ENCODE peak calls at places on chromosomes 1 and 21, in seven cellular contexts. C, X, N, F, J, S and I are unnamed samples.

GRCh38 chr1:177091036-177091435 is 73.5 kb downstream of the ASTN1 start:
- DNase-seq in C (no peak), X (peak), N (no peak), F (no peak), J (no peak), S (no peak), I (no peak)

GRCh38 chr1:65681101-65681500 is 111.6 kb upstream of the PDE4B start:
- DNase-seq in C (no peak), X (peak), N (no peak), F (no peak), J (no peak), S (no peak), I (no peak)

GRCh38 chr1:32696041-32696440 is 6.5 kb downstream of the SYNC start:
- DNase-seq in C (no peak), X (no peak), N (no peak), F (no peak), J (no peak), S (no peak), I (no peak)

GRCh38 chr1:5915587-5916571 is 76.3 kb downstream of the NPHP4 start:
- DNase-seq in C (no peak), X (peak), N (no peak), F (no peak), J (peak), S (peak), I (peak)

GRCh38 chr1:185694081-185694480 is 40.1 kb upstream of the HMCN1 start:
- DNase-seq in C (no peak), X (no peak), N (no peak), F (no peak), J (no peak), S (no peak), I (no peak)

GRCh38 chr1:54265661-54266060 is 65.7 kb downstream of the MRPL37 start:
- DNase-seq in C (no peak), X (no peak), N (no peak), F (no peak), J (no peak), S (no peak), I (no peak)

GRCh38 chr1:10401281-10401680 is 2.4 kb downstream of the PGD start:
- DNase-seq in C (no peak), X (no peak), N (no peak), F (no peak), J (no peak), S (no peak), I (no peak)

GRCh38 chr1:69911301-69911801 is 294.0 kb downstream of the LRRC40 start:
- DNase-seq in C (no peak), X (peak), N (no peak), F (no peak), J (no peak), S (no peak), I (no peak)

GRCh38 chr1:198187973-198188588 is 31.3 kb downstream of the NEK7 start:
- DNase-seq in C (no peak), X (no peak), N (no peak), F (no peak), J (no peak), S (no peak), I (no peak)

GRCh38 chr1:98253145-98253544 is 332.3 kb upstream of the DPYD start:
- DNase-seq in C (no peak), X (no peak), N (no peak), F (no peak), J (no peak), S (no peak), I (no peak)

GRCh38 chr1:51638350-51638749 is 21.5 kb downstream of the OSBPL9 start:
- DNase-seq in C (no peak), X (no peak), N (no peak), F (no peak), J (no peak), S (no peak), I (no peak)

GRCh38 chr1:156086256-156086662 is 4.0 kb upstream of the MEX3A start:
- DNase-seq in C (no peak), X (peak), N (no peak), F (no peak), J (no peak), S (no peak), I (no peak)

GRCh38 chr1:33320619-33321165 is at the start of gene A3GALT2:
- DNase-seq in C (no peak), X (no peak), N (no peak), F (no peak), J (no peak), S (no peak), I (no peak)

GRCh38 chr1:214590696-214591095 is 12.3 kb upstream of the CENPF start:
- DNase-seq in C (no peak), X (no peak), N (no peak), F (no peak), J (no peak), S (no peak), I (no peak)

GRCh38 chr1:118184737-118185082 is 318 bp downstream of the SPAG17 start:
- DNase-seq in C (no peak), X (no peak), N (no peak), F (no peak), J (no peak), S (no peak), I (no peak)

GRCh38 chr1:117825414-117825813 is 104.0 kb downstream of the GDAP2 start:
- DNase-seq in C (no peak), X (peak), N (no peak), F (no peak), J (no peak), S (no peak), I (no peak)

GRCh38 chr21:37270576-37271365 is 3.6 kb upstream of the VPS26C start:
- DNase-seq in C (no peak), X (no peak), N (no peak), F (no peak), J (no peak), S (no peak), I (no peak)

GRCh38 chr1:109892476-109893368 is 17.9 kb upstream of the CSF1 start:
- DNase-seq in C (peak), X (no peak), N (no peak), F (peak), J (no peak), S (no peak), I (no peak)

GRCh38 chr1:178536844-178537371 is 24.0 kb downstream of the TEX35 start:
- DNase-seq in C (peak), X (peak), N (peak), F (no peak), J (no peak), S (no peak), I (no peak)

GRCh38 chr1:198620951-198621824 is 17.7 kb upstream of the PTPRC start:
- DNase-seq in C (no peak), X (no peak), N (peak), F (no peak), J (no peak), S (no peak), I (no peak)

GRCh38 chr1:185821612-185822385 is 87.6 kb downstream of the HMCN1 start:
- DNase-seq in C (no peak), X (no peak), N (no peak), F (no peak), J (no peak), S (no peak), I (no peak)

GRCh38 chr1:209390764-209391163 is 192.8 kb upstream of the CAMK1G start:
- DNase-seq in C (no peak), X (no peak), N (no peak), F (no peak), J (no peak), S (no peak), I (no peak)

GRCh38 chr1:39759436-39759726 is 11.8 kb downstream of the OXCT2 start:
- DNase-seq in C (no peak), X (no peak), N (no peak), F (no peak), J (no peak), S (no peak), I (no peak)

GRCh38 chr1:226542623-226543103 is 5.9 kb upstream of the STUM start:
- DNase-seq in C (peak), X (peak), N (no peak), F (no peak), J (no peak), S (no peak), I (no peak)

GRCh38 chr1:42756956-42757891 is 9.6 kb downstream of the P3H1 start:
- DNase-seq in C (no peak), X (peak), N (no peak), F (no peak), J (no peak), S (peak), I (no peak)

GRCh38 chr1:109760581-109761226 is 3.0 kb downstream of the EPS8L3 start:
- DNase-seq in C (no peak), X (no peak), N (peak), F (no peak), J (peak), S (no peak), I (peak)

GRCh38 chr21:27802816-27803475 is 836.1 kb upstream of the ADAMTS5 start:
- DNase-seq in C (no peak), X (peak), N (no peak), F (peak), J (no peak), S (peak), I (no peak)

GRCh38 chr21:45208627-45208951 is 79.1 kb downstream of the POFUT2 start:
- DNase-seq in C (no peak), X (peak), N (no peak), F (no peak), J (peak), S (no peak), I (no peak)

GRCh38 chr1:33246171-33246570 is 10.1 kb upstream of the ZNF362 start:
- DNase-seq in C (no peak), X (no peak), N (no peak), F (no peak), J (no peak), S (no peak), I (no peak)

GRCh38 chr1:65467536-65467935 is 47.1 kb downstream of the LEPR start:
- DNase-seq in C (no peak), X (no peak), N (no peak), F (no peak), J (no peak), S (no peak), I (no peak)

GRCh38 chr1:207805841-207806421 is 54.1 kb downstream of the CD46 start:
- DNase-seq in C (peak), X (peak), N (peak), F (no peak), J (peak), S (peak), I (no peak)

GRCh38 chr1:222048030-222048632 is 306.2 kb upstream of the DUSP10 start:
- DNase-seq in C (no peak), X (peak), N (no peak), F (no peak), J (no peak), S (no peak), I (no peak)

GRCh38 chr1:43687301-43688108 is 19.8 kb upstream of the ST3GAL3 start:
- DNase-seq in C (peak), X (peak), N (no peak), F (no peak), J (no peak), S (peak), I (no peak)

GRCh38 chr1:147076442-147076841 is 95.8 kb downstream of the PRKAB2 start:
- DNase-seq in C (no peak), X (no peak), N (no peak), F (no peak), J (no peak), S (no peak), I (no peak)

GRCh38 chr1:75058424-75058823 is 75.8 kb upstream of the LHX8 start:
- DNase-seq in C (no peak), X (no peak), N (no peak), F (no peak), J (no peak), S (no peak), I (no peak)

DNA sequence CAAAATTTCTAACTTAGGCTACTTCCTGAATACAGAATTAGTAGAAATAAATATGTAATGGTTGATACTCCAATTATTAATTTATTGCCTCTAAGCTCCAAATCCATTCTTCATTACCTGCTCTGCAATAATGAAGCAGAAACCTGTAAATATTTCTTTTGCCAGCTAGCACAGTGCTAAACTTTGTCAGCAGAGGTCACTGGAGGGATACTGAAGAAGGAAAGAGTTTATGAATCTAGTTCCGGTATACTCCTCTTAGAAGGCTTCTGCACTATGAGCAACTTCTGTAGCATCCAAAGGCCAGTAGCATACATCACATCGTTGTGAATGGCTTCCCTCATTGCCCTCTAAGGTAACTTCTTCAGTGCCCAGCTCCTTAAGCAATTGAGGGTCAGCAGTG is 81.0 kb upstream of the LHX8 start:
- DNase-seq in C (no peak), X (no peak), N (no peak), F (no peak), J (no peak), S (no peak), I (no peak)
- TF ChIP-seq CTCF in C (no peak), X (no peak), N (no peak), F (no peak), J (no peak), S (peak), I (peak)

DNA sequence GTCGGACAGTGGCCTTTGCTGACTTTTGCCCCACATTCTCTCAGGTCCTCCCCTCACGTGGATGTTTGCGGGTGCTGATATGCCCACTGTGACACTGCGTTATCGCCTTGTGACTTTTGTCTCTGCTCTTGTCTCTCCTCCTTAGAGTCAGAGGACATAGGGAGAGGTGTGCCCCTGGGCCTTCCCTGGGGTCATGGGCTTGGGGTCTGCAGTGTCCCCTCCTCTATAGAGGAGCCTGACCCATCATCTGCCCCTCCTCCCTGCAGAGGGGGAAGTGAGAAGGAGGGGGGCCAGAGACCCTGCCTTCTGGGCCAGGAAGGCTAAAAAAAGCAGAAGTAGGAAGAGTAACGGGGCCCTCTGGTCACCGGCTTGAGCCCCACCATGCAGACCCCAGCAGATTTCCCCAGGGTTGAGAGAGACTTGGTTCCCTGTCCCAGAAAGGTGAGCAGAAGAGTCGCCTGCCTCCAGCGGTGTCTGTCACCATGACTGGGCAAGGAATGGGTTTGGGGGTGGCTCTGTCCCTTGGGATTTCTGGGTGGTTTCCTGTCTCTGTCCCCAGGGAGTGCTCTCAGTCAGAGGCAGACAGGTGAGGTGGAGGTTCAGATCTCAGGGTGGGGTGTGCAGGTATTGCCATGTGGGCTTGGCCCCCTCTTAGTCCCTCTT is 13.4 kb downstream of the RPS6KA1 start:
- DNase-seq in C (no peak), X (no peak), N (no peak), F (no peak), J (no peak), S (no peak), I (no peak)
- TF ChIP-seq CTCF in C (no peak), X (no peak), N (no peak), F (no peak), J (no peak), S (no peak), I (no peak)

GRCh38 chr1:22747735-22748073 is 37.1 kb downstream of the EPHB2 start:
- DNase-seq in C (no peak), X (no peak), N (no peak), F (no peak), J (no peak), S (no peak), I (no peak)

GRCh38 chr1:22750671-22751016 is 40.0 kb downstream of the EPHB2 start:
- DNase-seq in C (no peak), X (no peak), N (no peak), F (no peak), J (no peak), S (no peak), I (no peak)

GRCh38 chr1:22749919-22750670 is 39.5 kb downstream of the EPHB2 start:
- DNase-seq in C (no peak), X (peak), N (no peak), F (no peak), J (no peak), S (no peak), I (no peak)

GRCh38 chr1:22751124-22751531 is 40.5 kb downstream of the EPHB2 start:
- DNase-seq in C (no peak), X (no peak), N (no peak), F (no peak), J (no peak), S (no peak), I (no peak)

GRCh38 chr1:22749503-22749902 is 38.9 kb downstream of the EPHB2 start:
- DNase-seq in C (no peak), X (no peak), N (no peak), F (no peak), J (no peak), S (no peak), I (no peak)
- TF ChIP-seq CTCF in C (no peak), X (no peak), N (no peak), F (no peak), J (no peak), S (no peak), I (no peak)

GRCh38 chr1:3742439-3743298 is 9.6 kb upstream of the CCDC27 start:
- DNase-seq in C (no peak), X (peak), N (peak), F (no peak), J (no peak), S (no peak), I (no peak)
- TF ChIP-seq CTCF in C (no peak), X (no peak), N (no peak), F (no peak), J (no peak), S (no peak), I (no peak)

GRCh38 chr1:174131032-174131638 is 28.2 kb upstream of the RABGAP1L start:
- DNase-seq in C (no peak), X (no peak), N (no peak), F (no peak), J (no peak), S (no peak), I (no peak)
- TF ChIP-seq CTCF in C (no peak), X (no peak), N (no peak), F (no peak), J (no peak), S (no peak), I (no peak)

GRCh38 chr1:63885899-63886298 is 112.1 kb downstream of the ROR1 start:
- DNase-seq in C (no peak), X (no peak), N (no peak), F (no peak), J (no peak), S (no peak), I (no peak)

GRCh38 chr1:63886348-63886747 is 112.5 kb downstream of the ROR1 start:
- DNase-seq in C (no peak), X (peak), N (no peak), F (no peak), J (no peak), S (no peak), I (no peak)

GRCh38 chr1:63883494-63884235 is 109.8 kb downstream of the ROR1 start:
- DNase-seq in C (no peak), X (no peak), N (no peak), F (no peak), J (no peak), S (no peak), I (no peak)

GRCh38 chr1:63878914-63879313 is 105.1 kb downstream of the ROR1 start:
- DNase-seq in C (no peak), X (peak), N (no peak), F (no peak), J (no peak), S (no peak), I (no peak)

DNA sequence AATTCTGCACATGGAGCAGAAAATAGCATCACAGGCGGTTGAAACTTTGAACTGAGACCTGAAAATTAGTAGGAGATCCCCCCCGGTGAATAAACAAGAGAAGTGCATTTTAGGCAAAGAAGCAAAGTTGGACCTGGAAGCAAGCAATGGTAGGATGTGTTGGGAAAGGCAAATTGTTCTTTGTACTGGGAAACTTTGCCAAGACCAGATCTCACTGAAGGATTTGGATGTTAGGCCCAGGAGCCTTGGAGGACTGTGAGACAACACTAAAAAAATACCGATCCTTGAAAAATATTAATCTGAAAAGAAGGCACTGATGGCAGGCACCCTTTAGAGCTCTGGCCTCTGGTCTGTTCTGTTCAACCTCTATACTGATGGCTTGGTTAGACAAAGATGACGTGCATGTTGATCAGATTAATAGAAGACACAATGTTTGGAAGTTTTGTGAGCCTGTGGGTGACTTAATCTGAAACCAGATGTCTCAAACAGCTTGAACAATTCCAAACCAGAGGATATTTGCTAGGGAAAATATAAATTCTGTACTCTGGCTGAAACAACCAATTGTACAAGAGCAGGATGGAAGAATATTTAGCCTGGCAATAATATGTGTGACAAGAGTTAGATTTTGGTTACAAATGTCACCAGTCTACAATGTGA is 108.4 kb downstream of the ROR1 start:
- DNase-seq in C (no peak), X (peak), N (no peak), F (no peak), J (no peak), S (no peak), I (no peak)
- TF ChIP-seq CTCF in C (no peak), X (no peak), N (no peak), F (no peak), J (no peak), S (no peak), I (no peak)